ENCODE peak calls at places on chromosomes 11 and 22, in six cellular contexts. M, K, T, N, Z and E are unnamed samples.

GRCh38 chr11:120139316-120140069 is 1.6 kb upstream of the TRIM29 start:
- DNase-seq in N (no peak), K (no peak), Z (no peak), T (no peak), M (no peak), E (no peak)

GRCh38 chr11:250274-250673 is 13.5 kb downstream of the PSMD13 start:
- DNase-seq in M (no peak), Z (no peak), K (no peak), N (no peak), T (no peak), E (no peak)

GRCh38 chr11:88231894-88232482 is 56.7 kb upstream of the RAB38 start:
- DNase-seq in T (peak; percentile 5), M (no peak), Z (peak; percentile 51), K (no peak), N (peak; percentile 6), E (no peak)

GRCh38 chr11:99592241-99592640 is 571.5 kb downstream of the CNTN5 start:
- DNase-seq in Z (no peak), N (no peak), T (no peak), M (no peak), K (no peak), E (no peak)

GRCh38 chr11:121645596-121645995 is 192.8 kb upstream of the SORL1-AS1 start:
- DNase-seq in T (no peak), M (no peak), Z (no peak), K (no peak), N (no peak), E (no peak)

GRCh38 chr11:8649361-8649760 is 33.1 kb downstream of the TRIM66 start:
- DNase-seq in Z (peak; percentile 48), M (no peak), T (peak; percentile 24), N (no peak), K (no peak), E (no peak)

GRCh38 chr22:25563757-25564319 is 637 bp upstream of the GRK3 start:
- DNase-seq in N (no peak), T (no peak), Z (no peak), M (no peak), K (peak; percentile 45), E (peak; percentile 33)

GRCh38 chr22:50447576-50448551 is 27.0 kb downstream of the SBF1 start:
- DNase-seq in Z (no peak), T (no peak), M (no peak), N (no peak), K (no peak), E (no peak)

GRCh38 chr11:4797212-4797611 is 7.0 kb downstream of the OR52R1 start:
- DNase-seq in N (no peak), K (no peak), Z (no peak), M (no peak), T (no peak), E (no peak)

GRCh38 chr22:42324991-42325710 is 54.7 kb upstream of the TCF20 start:
- DNase-seq in Z (no peak), N (peak; percentile 93), K (no peak), M (no peak), T (no peak), E (no peak)

GRCh38 chr11:123357990-123358827 is 71.9 kb upstream of the GRAMD1B start:
- DNase-seq in K (no peak), N (peak; percentile 56), T (no peak), Z (peak; percentile 16), M (no peak), E (no peak)

GRCh38 chr11:7004482-7004881 is 15.7 kb downstream of the ZNF214 start:
- DNase-seq in T (no peak), Z (peak; percentile 25), M (no peak), K (no peak), N (no peak), E (no peak)

GRCh38 chr11:115901069-115901468 is 396.9 kb upstream of the CADM1 start:
- DNase-seq in N (no peak), K (no peak), T (no peak), M (no peak), Z (no peak), E (no peak)

GRCh38 chr22:27420817-27421361 is 380.7 kb downstream of the MN1 start:
- DNase-seq in Z (peak; percentile 98), T (peak; percentile 78), N (no peak), M (no peak), K (peak; percentile 90), E (peak; percentile 65)

GRCh38 chr11:18457435-18457834 is 1.8 kb downstream of the LDHAL6A start:
- DNase-seq in N (no peak), Z (no peak), T (no peak), M (no peak), K (no peak), E (no peak)

GRCh38 chr22:31046591-31047226 is 34.4 kb upstream of the SMTN start:
- DNase-seq in M (no peak), N (peak; percentile 1), K (no peak), Z (peak; percentile 30), T (no peak), E (peak; percentile 43)

GRCh38 chr11:37710031-37710430 is 1112.0 kb upstream of the RAG2 start:
- DNase-seq in M (no peak), T (no peak), N (no peak), Z (peak; percentile 6), K (no peak), E (no peak)

GRCh38 chr22:44427506-44428470 is 70.2 kb downstream of the RTL6 start:
- DNase-seq in M (no peak), N (no peak), K (no peak), Z (no peak), T (no peak), E (no peak)

GRCh38 chr11:444397-445144 is 2.8 kb upstream of the ANO9 start:
- DNase-seq in M (no peak), Z (peak; percentile 7), N (peak; percentile 83), T (no peak), K (no peak), E (peak; percentile 71)

GRCh38 chr11:8252388-8252787 is 11.3 kb downstream of the LMO1 start:
- DNase-seq in T (no peak), N (no peak), M (no peak), K (no peak), Z (no peak), E (no peak)

GRCh38 chr11:92087916-92088537 is 136.6 kb upstream of the FAT3 start:
- DNase-seq in K (no peak), Z (no peak), T (no peak), N (no peak), M (no peak), E (no peak)

GRCh38 chr22:30036656-30037055 is 43.6 kb upstream of the HORMAD2 start:
- DNase-seq in N (no peak), T (no peak), M (no peak), Z (no peak), K (no peak), E (no peak)

GRCh38 chr11:112270551-112271180 is 10.0 kb upstream of the PLET1 start:
- DNase-seq in K (no peak), M (no peak), N (no peak), T (no peak), Z (no peak), E (no peak)

GRCh38 chr22:27329471-27329870 is 472.1 kb downstream of the MN1 start:
- DNase-seq in M (no peak), K (no peak), T (no peak), Z (no peak), N (no peak), E (no peak)

GRCh38 chr11:19426719-19427066 is 185.9 kb upstream of the E2F8 start:
- DNase-seq in M (no peak), K (no peak), N (no peak), Z (no peak), T (no peak), E (no peak)

GRCh38 chr22:31488346-31488883 is 1.2 kb downstream of the EIF4ENIF1 start:
- DNase-seq in T (no peak), K (no peak), M (no peak), N (no peak), Z (no peak), E (no peak)

GRCh38 chr11:45371251-45371749 is 85.2 kb upstream of the SYT13 start:
- DNase-seq in T (no peak), M (peak; percentile 39), Z (peak; percentile 66), N (peak; percentile 83), K (peak; percentile 52), E (peak; percentile 73)

GRCh38 chr11:117107701-117108590 is 9.7 kb upstream of the SIK3 start:
- DNase-seq in T (no peak), Z (no peak), N (no peak), K (no peak), M (no peak), E (no peak)